ENCODE peak calls at places on chromosome 2, in nine cellular contexts. R is esophagus squamous epithelium, U is IMR-90, T is adrenal gland, I is heart left ventricle, J is HCT116, L is ovary, S is HepG2, O is stomach. W is an unnamed sample. For H3K4me1, the result is how much of the 10 kb centered on the place peaks cover.

GRCh38 chr2:68167186-68167585 is 9.5 kb downstream of the PNO1 start:
- DNase-seq in R (no peak), U (peak), T (no peak), I (no peak), J (no peak), L (no peak), S (no peak), O (no peak), W (no peak)

GRCh38 chr2:121287146-121287798 is 2.3 kb upstream of the TFCP2L1 start:
- DNase-seq in R (no peak), U (no peak), T (peak), I (no peak), J (no peak), L (no peak), S (no peak), O (no peak), W (no peak)

GRCh38 chr2:205731521-205731965 is 49.2 kb downstream of the NRP2 start:
- DNase-seq in R (no peak), U (peak), T (no peak), I (no peak), J (no peak), L (no peak), S (peak), O (no peak), W (no peak)

GRCh38 chr2:164933751-164934189 is 21.6 kb downstream of the SLC38A11 start:
- DNase-seq in R (no peak), U (no peak), T (no peak), I (no peak), J (no peak), L (no peak), S (peak), O (no peak), W (no peak)

GRCh38 chr2:38685116-38685735 is 19.3 kb downstream of the GALM start:
- DNase-seq in R (no peak), U (peak), T (no peak), I (no peak), J (no peak), L (no peak), S (peak), O (no peak), W (no peak)

GRCh38 chr2:207219716-207220414 is 54.1 kb upstream of the KLF7 start:
- DNase-seq in R (no peak), U (peak), T (no peak), I (no peak), J (no peak), L (no peak), S (no peak), O (no peak), W (no peak)

GRCh38 chr2:207048421-207048820 is 109.1 kb downstream of the CPO start:
- DNase-seq in R (no peak), U (peak), T (no peak), I (no peak), J (no peak), L (no peak), S (no peak), O (no peak), W (no peak)

GRCh38 chr2:161096336-161096735 is 63.9 kb upstream of the TANK start:
- DNase-seq in R (no peak), U (no peak), T (no peak), I (no peak), J (no peak), L (no peak), S (no peak), O (no peak), W (no peak)

GRCh38 chr2:165961818-165962217 is 8.2 kb upstream of the TTC21B start:
- DNase-seq in R (no peak), U (no peak), T (no peak), I (no peak), J (no peak), L (no peak), S (no peak), O (no peak), W (no peak)

GRCh38 chr2:101801496-101801895 is 104.0 kb downstream of the MAP4K4 start:
- DNase-seq in R (no peak), U (no peak), T (no peak), I (no peak), J (no peak), L (no peak), S (no peak), O (no peak), W (no peak)

GRCh38 chr2:71948781-71949536 is 198.7 kb downstream of the CYP26B1 start:
- DNase-seq in R (no peak), U (peak), T (peak), I (peak), J (no peak), L (no peak), S (no peak), O (no peak), W (peak)

GRCh38 chr2:238444242-238444641 is 17.5 kb downstream of the ASB1 start:
- DNase-seq in R (no peak), U (no peak), T (no peak), I (no peak), J (no peak), L (no peak), S (no peak), O (no peak), W (no peak)

GRCh38 chr2:8538951-8539621 is 142.8 kb upstream of the ID2 start:
- DNase-seq in R (no peak), U (no peak), T (no peak), I (no peak), J (no peak), L (no peak), S (no peak), O (peak), W (peak)

GRCh38 chr2:237733677-237734300 is 64.8 kb upstream of the RBM44 start:
- DNase-seq in R (no peak), U (no peak), T (no peak), I (no peak), J (no peak), L (no peak), S (peak), O (peak), W (peak)

GRCh38 chr2:128317186-128317897 is 1.3 kb downstream of the HS6ST1 start:
- DNase-seq in R (no peak), U (no peak), T (no peak), I (no peak), J (no peak), L (peak), S (peak), O (peak), W (peak)

GRCh38 chr2:4475618-4476017 is 772.2 kb downstream of the DCDC2C start:
- DNase-seq in R (no peak), U (no peak), T (no peak), I (no peak), J (no peak), L (no peak), S (no peak), O (no peak), W (no peak)

GRCh38 chr2:112811841-112812306 is 24.7 kb downstream of the IL1B start:
- DNase-seq in R (no peak), U (peak), T (peak), I (peak), J (no peak), L (no peak), S (peak), O (no peak), W (no peak)

GRCh38 chr2:141379965-141380624 is 750.7 kb downstream of the LRP1B start:
- DNase-seq in R (no peak), U (no peak), T (no peak), I (no peak), J (no peak), L (no peak), S (no peak), O (no peak), W (no peak)

GRCh38 chr2:165678882-165679281 is 115.2 kb downstream of the GALNT3 start:
- DNase-seq in R (no peak), U (no peak), T (no peak), I (no peak), J (no peak), L (no peak), S (no peak), O (no peak), W (no peak)

GRCh38 chr2:233469261-233470006 is 97.1 kb downstream of the USP40 start:
- DNase-seq in R (no peak), U (no peak), T (peak), I (peak), J (no peak), L (peak), S (no peak), O (peak), W (no peak)

GRCh38 chr2:221572821-221573429 is 821 bp upstream of the EPHA4 start:
- DNase-seq in R (no peak), U (peak), T (peak), I (peak), J (no peak), L (peak), S (no peak), O (peak), W (peak)

GRCh38 chr2:25615920-25616319 is 57.5 kb downstream of the DTNB start:
- DNase-seq in R (no peak), U (no peak), T (no peak), I (no peak), J (no peak), L (no peak), S (no peak), O (no peak), W (no peak)

GRCh38 chr2:27518113-27518781 is 21.6 kb downstream of the GCKR start:
- DNase-seq in R (no peak), U (no peak), T (no peak), I (no peak), J (no peak), L (no peak), S (peak), O (no peak), W (no peak)

GRCh38 chr2:98234763-98235162 is 111.5 kb upstream of the CNGA3 start:
- DNase-seq in R (no peak), U (no peak), T (no peak), I (no peak), J (no peak), L (no peak), S (no peak), O (no peak), W (no peak)

GRCh38 chr2:150046211-150046610 is 441.3 kb downstream of the RND3 start:
- DNase-seq in R (no peak), U (peak), T (no peak), I (no peak), J (no peak), L (no peak), S (no peak), O (no peak), W (no peak)

GRCh38 chr2:219576505-219577388 is 4.6 kb downstream of the INHA start:
- DNase-seq in R (no peak), U (peak), T (peak), I (no peak), J (no peak), L (peak), S (peak), O (no peak), W (no peak)

GRCh38 chr2:241811209-241811951 is 2.4 kb downstream of the NEU4 start:
- DNase-seq in R (no peak), U (no peak), T (peak), I (peak), J (no peak), L (peak), S (no peak), O (no peak), W (peak)

GRCh38 chr2:64434039-64434657 is 19.8 kb upstream of the LGALSL start:
- DNase-seq in R (no peak), U (no peak), T (no peak), I (no peak), J (no peak), L (no peak), S (peak), O (no peak), W (no peak)

GRCh38 chr2:219639356-219639755 is 11.9 kb downstream of the SLC4A3 start:
- DNase-seq in R (no peak), U (no peak), T (no peak), I (peak), J (no peak), L (peak), S (no peak), O (no peak), W (no peak)

GRCh38 chr2:226583715-226584114 is 215.9 kb downstream of the IRS1 start:
- DNase-seq in R (no peak), U (peak), T (no peak), I (no peak), J (peak), L (no peak), S (peak), O (no peak), W (no peak)

GRCh38 chr2:173496746-173497145 is 142.1 kb downstream of the CDCA7 start:
- DNase-seq in R (no peak), U (peak), T (no peak), I (no peak), J (no peak), L (no peak), S (no peak), O (no peak), W (no peak)

GRCh38 chr2:100200985-100201384 is 58.6 kb upstream of the AFF3 start:
- DNase-seq in R (no peak), U (peak), T (no peak), I (no peak), J (no peak), L (no peak), S (no peak), O (no peak), W (no peak)

GRCh38 chr2:201378496-201379397 is 21.6 kb upstream of the FLACC1 start:
- DNase-seq in R (no peak), U (peak), T (no peak), I (no peak), J (no peak), L (no peak), S (no peak), O (no peak), W (no peak)

GRCh38 chr2:8304821-8305766 is 376.8 kb upstream of the ID2 start:
- DNase-seq in R (no peak), U (no peak), T (no peak), I (no peak), J (no peak), L (no peak), S (no peak), O (no peak), W (peak)

GRCh38 chr2:121239471-121239870 is 45.5 kb downstream of the TFCP2L1 start:
- DNase-seq in R (no peak), U (no peak), T (no peak), I (peak), J (no peak), L (no peak), S (no peak), O (no peak), W (peak)

DNA sequence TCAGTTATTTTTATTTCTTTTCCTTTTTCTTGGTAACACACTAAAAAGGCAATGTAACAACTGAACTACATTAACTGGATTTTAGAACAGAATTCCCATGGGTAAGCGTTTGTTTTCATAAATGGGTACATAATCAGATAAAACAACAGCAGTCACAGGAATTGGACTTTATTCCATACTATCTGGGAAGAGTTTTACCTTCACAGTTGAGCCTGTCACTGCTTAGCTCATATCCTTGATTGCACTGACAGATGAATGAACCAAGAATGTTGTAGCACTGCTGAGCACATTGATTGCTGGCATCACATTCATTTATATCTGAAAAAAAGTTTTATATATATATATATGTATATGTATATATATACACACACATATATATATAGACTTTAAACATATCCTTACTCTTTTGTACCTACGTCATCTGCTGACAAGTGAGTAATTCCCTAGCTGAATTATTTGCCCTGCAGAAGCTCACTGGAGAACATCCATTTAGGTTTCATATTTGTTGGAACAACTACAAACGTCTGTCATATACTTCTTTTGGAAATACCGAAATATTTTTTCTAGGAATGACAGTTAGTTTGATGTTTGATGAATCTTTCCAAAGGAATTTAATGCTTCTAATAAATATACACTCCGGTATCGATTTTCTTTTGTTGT is 47.0 kb downstream of the EFEMP1 start:
- DNase-seq in R (no peak), U (no peak), T (no peak), I (no peak), J (no peak), L (no peak), S (no peak), O (no peak), W (no peak)
- TF ChIP-seq POLR2A in R (no peak), U (no peak), T (no peak), I (no peak), J (no peak), L (no peak), S (no peak), O (no peak), W (no peak)

GRCh38 chr2:106867231-106867943 is 18.6 kb downstream of the ST6GAL2 start:
- DNase-seq in R (no peak), U (no peak), T (no peak), I (no peak), J (no peak), L (no peak), S (no peak), O (no peak), W (no peak)

GRCh38 chr2:106869512-106870276 is 16.3 kb downstream of the ST6GAL2 start:
- DNase-seq in R (no peak), U (no peak), T (no peak), I (no peak), J (no peak), L (no peak), S (no peak), O (no peak), W (no peak)

GRCh38 chr2:106864051-106864450 is 21.9 kb downstream of the ST6GAL2 start:
- DNase-seq in R (no peak), U (no peak), T (no peak), I (no peak), J (no peak), L (no peak), S (no peak), O (no peak), W (no peak)

GRCh38 chr2:106866636-106867035 is 19.3 kb downstream of the ST6GAL2 start:
- DNase-seq in R (no peak), U (no peak), T (no peak), I (no peak), J (no peak), L (no peak), S (no peak), O (no peak), W (no peak)

GRCh38 chr2:106868199-106868598 is 17.8 kb downstream of the ST6GAL2 start:
- DNase-seq in R (no peak), U (no peak), T (no peak), I (no peak), J (no peak), L (no peak), S (peak), O (no peak), W (no peak)
- TF ChIP-seq CTCF in R (no peak), U (peak), T (no peak), I (no peak), J (no peak), L (no peak), S (peak), O (no peak), W (peak)

GRCh38 chr2:105519516-105519915 is 120.7 kb upstream of the FHL2 start:
- DNase-seq in R (no peak), U (no peak), T (no peak), I (no peak), J (no peak), L (no peak), S (no peak), O (no peak), W (no peak)

GRCh38 chr2:105510761-105511669 is 112.2 kb upstream of the FHL2 start:
- DNase-seq in R (no peak), U (peak), T (peak), I (no peak), J (peak), L (no peak), S (no peak), O (no peak), W (no peak)

GRCh38 chr2:105517814-105518705 is 119.2 kb upstream of the FHL2 start:
- DNase-seq in R (no peak), U (no peak), T (peak), I (peak), J (no peak), L (peak), S (no peak), O (peak), W (peak)

GRCh38 chr2:105518897-105519296 is 120.0 kb upstream of the FHL2 start:
- DNase-seq in R (no peak), U (no peak), T (no peak), I (no peak), J (no peak), L (no peak), S (peak), O (no peak), W (no peak)

GRCh38 chr2:105515581-105516415 is 116.9 kb upstream of the FHL2 start:
- DNase-seq in R (no peak), U (no peak), T (no peak), I (peak), J (no peak), L (no peak), S (no peak), O (peak), W (peak)
- H3K4me1 ChIP-seq in R (under half), U (under half), T (under half), I (under half), J (under half), L (under half), S (under half), O (under half), W (under half)

DNA sequence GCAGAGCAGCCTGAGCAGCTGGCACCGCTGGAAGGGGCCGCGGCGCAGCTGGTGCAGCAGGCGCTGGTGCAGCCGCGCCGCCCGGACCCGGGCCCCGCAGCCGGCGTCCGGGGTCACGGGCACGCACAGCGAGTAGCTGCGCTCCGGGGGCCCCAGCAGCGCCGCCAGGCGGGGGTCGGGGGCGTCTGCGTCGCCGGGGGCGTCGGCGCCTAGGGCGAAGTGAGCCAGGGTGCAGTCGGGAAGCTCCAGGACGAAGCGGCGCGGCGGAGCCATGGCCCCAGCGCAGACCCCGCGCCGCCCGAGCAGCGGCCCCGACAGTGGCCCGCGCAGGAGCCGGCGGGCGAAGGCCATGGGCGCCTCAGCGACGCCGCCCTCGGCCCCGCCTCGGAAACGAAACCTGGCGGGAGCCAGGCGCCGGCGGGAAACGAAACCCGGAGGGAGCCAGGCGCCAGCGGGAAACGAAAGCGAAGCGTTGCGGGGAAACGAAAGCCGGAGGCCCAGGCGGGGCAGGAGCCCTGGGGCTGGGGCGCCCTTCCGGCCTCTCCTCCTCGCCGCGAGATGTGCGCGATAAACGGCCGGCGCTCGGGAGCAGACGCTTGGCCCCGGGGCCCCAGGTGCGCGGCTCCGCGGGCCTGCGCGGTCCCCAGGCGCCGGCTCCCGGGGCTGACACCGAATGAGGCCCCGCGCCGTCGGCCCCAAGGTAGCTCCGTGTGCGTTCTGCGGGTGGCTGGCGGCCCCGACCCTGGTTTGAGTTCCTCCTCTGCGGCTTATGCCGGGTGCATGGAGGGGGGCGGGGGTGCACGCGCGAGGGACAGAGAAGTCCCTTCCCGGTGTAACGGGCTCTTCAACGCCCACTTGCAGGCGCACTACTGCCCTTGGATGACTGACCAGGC is at the start of gene CMPK2:
- DNase-seq in R (peak), U (peak), T (peak), I (peak), J (no peak), L (peak), S (peak), O (peak), W (peak)
- TF ChIP-seq POLR2A in R (no peak), U (no peak), T (peak), I (peak), J (no peak), L (no peak), S (no peak), O (no peak), W (peak)

DNA sequence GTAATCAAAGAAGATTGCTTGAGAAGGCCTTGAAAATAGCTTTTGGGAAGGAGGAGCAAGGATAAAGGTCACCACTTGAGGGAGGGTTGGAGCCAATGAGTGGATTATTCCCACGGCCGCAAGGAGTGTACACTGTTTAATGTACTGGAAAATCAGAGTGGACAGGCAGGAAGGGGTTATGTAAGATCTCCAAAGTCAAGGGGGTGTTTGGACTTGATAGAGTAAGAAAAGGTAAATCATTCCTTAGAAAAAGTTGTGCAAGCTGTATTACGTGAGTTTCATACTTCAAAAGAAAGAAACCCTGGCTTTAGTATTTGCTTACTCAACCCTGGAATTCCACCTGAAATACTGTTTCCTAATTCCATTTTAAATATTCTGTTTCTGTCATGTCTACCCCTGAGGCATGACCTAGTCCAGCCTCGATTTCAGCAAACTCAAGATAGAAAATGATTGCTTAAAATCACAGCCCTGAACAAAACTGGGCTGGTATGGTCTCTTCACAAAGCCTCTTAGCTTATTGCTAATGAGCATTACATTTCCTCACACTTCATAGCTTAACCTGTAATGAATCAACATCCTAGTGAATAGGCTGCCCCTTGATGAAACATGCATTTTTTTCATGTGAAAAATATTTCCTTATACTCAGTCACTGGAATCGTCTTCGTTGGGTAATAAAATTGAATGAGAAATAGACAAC is 1.1 kb downstream of the MREG start:
- DNase-seq in R (no peak), U (no peak), T (no peak), I (no peak), J (no peak), L (no peak), S (peak), O (no peak), W (no peak)
- TF ChIP-seq CTCF in R (no peak), U (no peak), T (no peak), I (no peak), J (no peak), L (no peak), S (peak), O (no peak), W (no peak)